ENCODE peak calls at places on chromosomes 1 and 21, in four cellular contexts. G, V, S and T are unnamed samples.

GRCh38 chr1:16130827-16131226 is 25.0 kb downstream of the EPHA2 start:
- DNase-seq in G (no peak), V (no peak), S (no peak), T (no peak)

GRCh38 chr1:198937231-198938031 is 298.6 kb downstream of the PTPRC start:
- DNase-seq in G (no peak), V (peak), S (no peak), T (peak)

GRCh38 chr1:55773189-55773940 is 558.2 kb upstream of the USP24 start:
- DNase-seq in G (no peak), V (no peak), S (no peak), T (no peak)

GRCh38 chr1:76501136-76501535 is 366.1 kb upstream of the ST6GALNAC5 start:
- DNase-seq in G (no peak), V (no peak), S (no peak), T (peak)

GRCh38 chr21:44789880-44790279 is 11.7 kb downstream of the UBE2G2 start:
- DNase-seq in G (no peak), V (no peak), S (no peak), T (no peak)

GRCh38 chr1:32861904-32862698 is 8.6 kb downstream of the FNDC5 start:
- DNase-seq in G (no peak), V (no peak), S (no peak), T (no peak)

GRCh38 chr1:109705411-109705810 is 6.6 kb upstream of the GSTM5 start:
- DNase-seq in G (peak), V (no peak), S (no peak), T (no peak)

GRCh38 chr1:206575894-206576737 is 36.1 kb downstream of the EIF2D start:
- DNase-seq in G (no peak), V (no peak), S (no peak), T (peak)

GRCh38 chr1:183417691-183418491 is at the start of gene NMNAT2:
- DNase-seq in G (no peak), V (peak), S (no peak), T (no peak)

GRCh38 chr1:77876884-77877283 is 11.5 kb upstream of the NEXN start:
- DNase-seq in G (no peak), V (no peak), S (no peak), T (no peak)

GRCh38 chr21:28436286-28436932 is 556.3 kb downstream of the LTN1 start:
- DNase-seq in G (no peak), V (no peak), S (no peak), T (peak)

GRCh38 chr1:91349524-91349923 is 55.1 kb downstream of the HFM1 start:
- DNase-seq in G (no peak), V (no peak), S (no peak), T (no peak)

GRCh38 chr1:188027613-188028012 is 1198.9 kb downstream of the PLA2G4A start:
- DNase-seq in G (no peak), V (no peak), S (no peak), T (no peak)

GRCh38 chr1:45864124-45864721 is 60.8 kb downstream of the MAST2 start:
- DNase-seq in G (no peak), V (no peak), S (no peak), T (peak)

GRCh38 chr1:23561076-23561812 is 1.9 kb upstream of the ID3 start:
- DNase-seq in G (no peak), V (no peak), S (no peak), T (no peak)

GRCh38 chr1:226064816-226065248 is 2.3 kb downstream of the H3-3A start:
- DNase-seq in G (peak), V (peak), S (no peak), T (peak)

GRCh38 chr1:116710326-116711060 is 43.0 kb upstream of the IGSF3 start:
- DNase-seq in G (no peak), V (no peak), S (no peak), T (no peak)

GRCh38 chr1:41681331-41682136 is 197.1 kb upstream of the EDN2 start:
- DNase-seq in G (no peak), V (no peak), S (no peak), T (no peak)

GRCh38 chr1:9731051-9731537 is 79.6 kb downstream of the PIK3CD start:
- DNase-seq in G (no peak), V (no peak), S (no peak), T (no peak)

GRCh38 chr1:169493251-169493650 is 7.5 kb upstream of the SLC19A2 start:
- DNase-seq in G (no peak), V (no peak), S (no peak), T (no peak)

GRCh38 chr21:38241029-38241740 is 15.6 kb upstream of the KCNJ15 start:
- DNase-seq in G (no peak), V (no peak), S (no peak), T (no peak)

GRCh38 chr1:45643978-45644377 is 20.1 kb upstream of the CCDC17 start:
- DNase-seq in G (no peak), V (no peak), S (no peak), T (no peak)

GRCh38 chr1:221521686-221522085 is 220.2 kb downstream of the DUSP10 start:
- DNase-seq in G (no peak), V (no peak), S (no peak), T (no peak)

GRCh38 chr1:36894824-36895223 is 139.5 kb downstream of the GRIK3 start:
- DNase-seq in G (no peak), V (no peak), S (no peak), T (no peak)